ENCODE peak calls at places on chromosomes 6 and 20, in eight cellular contexts. One of them, this sample, is unnamed.

GRCh38 chr6:142444388-142444787 is 142.6 kb downstream of the ADGRG6 start:
- DNase-seq in OCI-LY7: no peak
- DNase-seq in stimulated activated CD8-positive, alpha-beta memory T cell treated with anti-CD3 and anti-CD28 coated beads, Interleukin-2, amount 100 ng/mL, for 1 hour: no peak
- DNase-seq in CMK: no peak
- DNase-seq in Kasumi-1: no peak
- DNase-seq in NCI-H2029: no peak
- DNase-seq in BE2C: no peak
- DNase-seq in HuH-7.5: no peak
- DNase-seq in this sample: no peak

GRCh38 chr6:85675030-85675819 is 32.5 kb upstream of the SYNCRIP start:
- DNase-seq in OCI-LY7: peak; percentile 16
- DNase-seq in stimulated activated CD8-positive, alpha-beta memory T cell treated with anti-CD3 and anti-CD28 coated beads, Interleukin-2, amount 100 ng/mL, for 1 hour: no peak
- DNase-seq in CMK: peak; percentile 47
- DNase-seq in Kasumi-1: peak; percentile 10
- DNase-seq in NCI-H2029: no peak
- DNase-seq in BE2C: peak; percentile 21
- DNase-seq in HuH-7.5: no peak
- DNase-seq in this sample: no peak

GRCh38 chr20:4814696-4815252 is 93.1 kb downstream of the PRND start:
- DNase-seq in OCI-LY7: peak; percentile 87
- DNase-seq in stimulated activated CD8-positive, alpha-beta memory T cell treated with anti-CD3 and anti-CD28 coated beads, Interleukin-2, amount 100 ng/mL, for 1 hour: peak; percentile 43
- DNase-seq in CMK: peak; percentile 48
- DNase-seq in Kasumi-1: peak; percentile 61
- DNase-seq in NCI-H2029: no peak
- DNase-seq in BE2C: no peak
- DNase-seq in HuH-7.5: no peak
- DNase-seq in this sample: no peak

GRCh38 chr6:153150767-153151440 is 19.8 kb upstream of the RGS17 start:
- DNase-seq in OCI-LY7: no peak
- DNase-seq in stimulated activated CD8-positive, alpha-beta memory T cell treated with anti-CD3 and anti-CD28 coated beads, Interleukin-2, amount 100 ng/mL, for 1 hour: no peak
- DNase-seq in CMK: no peak
- DNase-seq in Kasumi-1: no peak
- DNase-seq in NCI-H2029: peak; percentile 89
- DNase-seq in BE2C: peak; percentile 78
- DNase-seq in HuH-7.5: no peak
- DNase-seq in this sample: no peak

GRCh38 chr6:111280445-111280844 is 193.1 kb downstream of the SLC16A10 start:
- DNase-seq in OCI-LY7: no peak
- DNase-seq in stimulated activated CD8-positive, alpha-beta memory T cell treated with anti-CD3 and anti-CD28 coated beads, Interleukin-2, amount 100 ng/mL, for 1 hour: no peak
- DNase-seq in CMK: no peak
- DNase-seq in Kasumi-1: no peak
- DNase-seq in NCI-H2029: no peak
- DNase-seq in BE2C: no peak
- DNase-seq in HuH-7.5: no peak
- DNase-seq in this sample: no peak

GRCh38 chr6:93786474-93787330 is 367.3 kb upstream of the EPHA7 start:
- DNase-seq in OCI-LY7: no peak
- DNase-seq in stimulated activated CD8-positive, alpha-beta memory T cell treated with anti-CD3 and anti-CD28 coated beads, Interleukin-2, amount 100 ng/mL, for 1 hour: no peak
- DNase-seq in CMK: no peak
- DNase-seq in Kasumi-1: no peak
- DNase-seq in NCI-H2029: no peak
- DNase-seq in BE2C: no peak
- DNase-seq in HuH-7.5: no peak
- DNase-seq in this sample: no peak

GRCh38 chr6:84422380-84422968 is 195.0 kb upstream of the CEP162 start:
- DNase-seq in OCI-LY7: no peak
- DNase-seq in stimulated activated CD8-positive, alpha-beta memory T cell treated with anti-CD3 and anti-CD28 coated beads, Interleukin-2, amount 100 ng/mL, for 1 hour: no peak
- DNase-seq in CMK: no peak
- DNase-seq in Kasumi-1: peak; percentile 68
- DNase-seq in NCI-H2029: peak; percentile 38
- DNase-seq in BE2C: peak; percentile 71
- DNase-seq in HuH-7.5: no peak
- DNase-seq in this sample: no peak

GRCh38 chr6:135630789-135631376 is 133.3 kb upstream of the AHI1 start:
- DNase-seq in OCI-LY7: no peak
- DNase-seq in stimulated activated CD8-positive, alpha-beta memory T cell treated with anti-CD3 and anti-CD28 coated beads, Interleukin-2, amount 100 ng/mL, for 1 hour: no peak
- DNase-seq in CMK: no peak
- DNase-seq in Kasumi-1: no peak
- DNase-seq in NCI-H2029: no peak
- DNase-seq in BE2C: no peak
- DNase-seq in HuH-7.5: no peak
- DNase-seq in this sample: no peak

GRCh38 chr20:24393903-24394302 is 75.5 kb upstream of the SYNDIG1 start:
- DNase-seq in OCI-LY7: no peak
- DNase-seq in stimulated activated CD8-positive, alpha-beta memory T cell treated with anti-CD3 and anti-CD28 coated beads, Interleukin-2, amount 100 ng/mL, for 1 hour: no peak
- DNase-seq in CMK: no peak
- DNase-seq in Kasumi-1: no peak
- DNase-seq in NCI-H2029: no peak
- DNase-seq in BE2C: no peak
- DNase-seq in HuH-7.5: no peak
- DNase-seq in this sample: no peak

GRCh38 chr6:136956590-136957573 is 34.8 kb downstream of the SLC35D3 start:
- DNase-seq in OCI-LY7: peak; percentile 61
- DNase-seq in stimulated activated CD8-positive, alpha-beta memory T cell treated with anti-CD3 and anti-CD28 coated beads, Interleukin-2, amount 100 ng/mL, for 1 hour: no peak
- DNase-seq in CMK: peak; percentile 81
- DNase-seq in Kasumi-1: no peak
- DNase-seq in NCI-H2029: peak; percentile 25
- DNase-seq in BE2C: peak; percentile 50
- DNase-seq in HuH-7.5: no peak
- DNase-seq in this sample: no peak

GRCh38 chr20:22293886-22294285 is 290.5 kb downstream of the FOXA2 start:
- DNase-seq in OCI-LY7: no peak
- DNase-seq in stimulated activated CD8-positive, alpha-beta memory T cell treated with anti-CD3 and anti-CD28 coated beads, Interleukin-2, amount 100 ng/mL, for 1 hour: no peak
- DNase-seq in CMK: no peak
- DNase-seq in Kasumi-1: no peak
- DNase-seq in NCI-H2029: no peak
- DNase-seq in BE2C: no peak
- DNase-seq in HuH-7.5: no peak
- DNase-seq in this sample: no peak